ENCODE peak calls at places on chromosomes 6 and 20, in seven cellular contexts. K is GDM1; T is AG04450; R is ecto neural progenitor cell; X is T-helper 1 cell; P is stimulated activated CD8-positive, alpha-beta memory T cell treated with anti-CD3 and anti-CD28 coated beads, Interleukin-2, amount 100 ng/mL, for 1 hour; S is NCI-H2081. B is an unnamed sample.

GRCh38 chr6:43113431-43114260 is 37.5 kb downstream of the PTK7 start:
- DNase-seq in K (no peak), T (no peak), R (no peak), X (no peak), P (no peak), S (peak), B (no peak)

GRCh38 chr6:75349262-75349984 is 64.8 kb upstream of the TMEM30A start:
- DNase-seq in K (no peak), T (no peak), R (peak), X (no peak), P (no peak), S (peak), B (no peak)

GRCh38 chr20:14928083-14928482 is 590.7 kb upstream of the FLRT3 start:
- DNase-seq in K (no peak), T (no peak), R (no peak), X (no peak), P (no peak), S (no peak), B (no peak)

GRCh38 chr6:15253107-15254073 is 7.5 kb downstream of the JARID2 start:
- DNase-seq in K (no peak), T (no peak), R (no peak), X (no peak), P (no peak), S (no peak), B (no peak)

GRCh38 chr6:32659856-32660595 is 6.4 kb downstream of the HLA-DQB1 start:
- DNase-seq in K (no peak), T (no peak), R (no peak), X (no peak), P (no peak), S (no peak), B (no peak)

GRCh38 chr6:26568601-26569432 is 27.9 kb upstream of the ABT1 start:
- DNase-seq in K (peak), T (peak), R (peak), X (peak), P (peak), S (peak), B (peak)

GRCh38 chr20:62792182-62792939 is 3.9 kb upstream of the MRGBP start:
- DNase-seq in K (no peak), T (no peak), R (no peak), X (no peak), P (no peak), S (no peak), B (no peak)

GRCh38 chr6:143061597-143062385 is 1.1 kb downstream of the AIG1 start:
- DNase-seq in K (no peak), T (no peak), R (no peak), X (no peak), P (no peak), S (no peak), B (no peak)

GRCh38 chr20:58598271-58599015 is 52.6 kb upstream of the STX16 start:
- DNase-seq in K (no peak), T (peak), R (no peak), X (no peak), P (no peak), S (no peak), B (no peak)

GRCh38 chr20:36703530-36703929 is 42.4 kb downstream of the NDRG3 start:
- DNase-seq in K (no peak), T (no peak), R (no peak), X (no peak), P (no peak), S (no peak), B (no peak)

GRCh38 chr20:31845300-31845863 is at the start of gene FOXS1:
- DNase-seq in K (no peak), T (no peak), R (peak), X (no peak), P (no peak), S (no peak), B (no peak)

GRCh38 chr6:143743256-143744166 is 65.7 kb downstream of the PHACTR2 start:
- DNase-seq in K (no peak), T (peak), R (no peak), X (no peak), P (no peak), S (no peak), B (no peak)

GRCh38 chr6:167559675-167560479 is 235.0 kb downstream of the TTLL2 start:
- DNase-seq in K (no peak), T (no peak), R (peak), X (no peak), P (no peak), S (no peak), B (no peak)

GRCh38 chr6:71028877-71029252 is 72.0 kb upstream of the B3GAT2 start:
- DNase-seq in K (no peak), T (no peak), R (no peak), X (no peak), P (no peak), S (no peak), B (no peak)

GRCh38 chr6:7540595-7540994 is 876 bp upstream of the DSP start:
- DNase-seq in K (no peak), T (no peak), R (peak), X (no peak), P (no peak), S (no peak), B (no peak)

GRCh38 chr6:32109114-32109764 is at the start of gene TNXB:
- DNase-seq in K (peak), T (no peak), R (no peak), X (no peak), P (no peak), S (no peak), B (no peak)

GRCh38 chr6:157995458-157995857 is 13.8 kb downstream of the SYNJ2 start:
- DNase-seq in K (no peak), T (no peak), R (no peak), X (no peak), P (no peak), S (no peak), B (no peak)

GRCh38 chr6:133959667-133960368 is 6.8 kb downstream of the TBPL1 start:
- DNase-seq in K (no peak), T (no peak), R (no peak), X (no peak), P (no peak), S (no peak), B (no peak)

GRCh38 chr6:18218233-18218632 is 46.1 kb downstream of the DEK start:
- DNase-seq in K (no peak), T (no peak), R (no peak), X (no peak), P (no peak), S (no peak), B (no peak)

GRCh38 chr20:1322511-1323245 is 6.3 kb downstream of the SDCBP2 start:
- DNase-seq in K (no peak), T (peak), R (no peak), X (no peak), P (no peak), S (no peak), B (no peak)

GRCh38 chr20:12177657-12178293 is 260.1 kb downstream of the BTBD3 start:
- DNase-seq in K (no peak), T (no peak), R (no peak), X (no peak), P (no peak), S (no peak), B (no peak)

GRCh38 chr6:127420558-127420957 is 38.6 kb downstream of the KIAA0408 start:
- DNase-seq in K (peak), T (peak), R (peak), X (peak), P (peak), S (peak), B (no peak)

GRCh38 chr20:46230811-46231282 is 77.5 kb downstream of the CDH22 start:
- DNase-seq in K (peak), T (no peak), R (peak), X (no peak), P (no peak), S (no peak), B (no peak)

GRCh38 chr6:116667620-116668019 is 946 bp downstream of the ZUP1 start:
- DNase-seq in K (peak), T (no peak), R (no peak), X (no peak), P (no peak), S (no peak), B (no peak)

GRCh38 chr6:152701081-152701862 is 3.6 kb downstream of the MYCT1 start:
- DNase-seq in K (no peak), T (no peak), R (no peak), X (no peak), P (no peak), S (no peak), B (no peak)

GRCh38 chr6:43869792-43870659 is 100.0 kb downstream of the VEGFA start:
- DNase-seq in K (no peak), T (no peak), R (no peak), X (no peak), P (no peak), S (no peak), B (no peak)

GRCh38 chr20:46552460-46553420 is 2.3 kb upstream of the OCSTAMP start:
- DNase-seq in K (peak), T (no peak), R (no peak), X (no peak), P (no peak), S (no peak), B (no peak)

GRCh38 chr6:132132911-132133639 is 181.9 kb upstream of the CCN2 start:
- DNase-seq in K (no peak), T (no peak), R (no peak), X (no peak), P (no peak), S (no peak), B (no peak)

GRCh38 chr6:145954985-145955384 is 9.2 kb downstream of the SHPRH start:
- DNase-seq in K (no peak), T (no peak), R (no peak), X (no peak), P (no peak), S (no peak), B (no peak)

GRCh38 chr20:3242167-3242692 is 3.2 kb upstream of the SLC4A11 start:
- DNase-seq in K (no peak), T (no peak), R (no peak), X (no peak), P (no peak), S (no peak), B (no peak)

GRCh38 chr6:453152-453551 is 61.6 kb downstream of the IRF4 start:
- DNase-seq in K (no peak), T (no peak), R (no peak), X (no peak), P (no peak), S (peak), B (no peak)

GRCh38 chr6:161139766-161140553 is 133.9 kb downstream of the AGPAT4 start:
- DNase-seq in K (no peak), T (no peak), R (no peak), X (no peak), P (no peak), S (no peak), B (no peak)

B was measured in NCI-H1048.